ENCODE peak calls at places on chromosome 19, in seven cellular contexts. W, S, K, J, O, R and T are unnamed samples.

GRCh38 chr19:2561895-2562294 is 86.0 kb downstream of the GADD45B start:
- DNase-seq in W (no peak), S (peak), K (peak), J (no peak), O (peak), R (no peak), T (peak)

GRCh38 chr19:1041835-1042685 is 2.2 kb downstream of the ABCA7 start:
- DNase-seq in W (peak), S (no peak), K (no peak), J (peak), O (no peak), R (no peak), T (no peak)

GRCh38 chr19:38693380-38694223 is 46.2 kb downstream of the ACTN4 start:
- DNase-seq in W (no peak), S (peak), K (no peak), J (no peak), O (no peak), R (no peak), T (peak)

GRCh38 chr19:19460258-19460731 is 54.8 kb downstream of the GATAD2A start:
- DNase-seq in W (no peak), S (peak), K (no peak), J (no peak), O (no peak), R (no peak), T (no peak)

GRCh38 chr19:54164369-54165068 is 5.0 kb upstream of the LENG1 start:
- DNase-seq in W (no peak), S (peak), K (peak), J (peak), O (peak), R (no peak), T (no peak)

GRCh38 chr19:13023666-13024065 is 28.4 kb downstream of the NFIX start:
- DNase-seq in W (no peak), S (no peak), K (no peak), J (no peak), O (no peak), R (no peak), T (no peak)

GRCh38 chr19:30117636-30118145 is 175.7 kb downstream of the URI1 start:
- DNase-seq in W (no peak), S (no peak), K (no peak), J (no peak), O (no peak), R (no peak), T (no peak)

GRCh38 chr19:32041681-32042292 is 303.6 kb upstream of the ZNF507 start:
- DNase-seq in W (peak), S (no peak), K (peak), J (peak), O (no peak), R (no peak), T (no peak)

GRCh38 chr19:31513841-31514240 is 164.6 kb upstream of the TSHZ3 start:
- DNase-seq in W (no peak), S (no peak), K (no peak), J (no peak), O (no peak), R (no peak), T (no peak)

GRCh38 chr19:48842744-48843162 is 6.5 kb upstream of the HSD17B14 start:
- DNase-seq in W (no peak), S (peak), K (no peak), J (no peak), O (peak), R (no peak), T (no peak)

GRCh38 chr19:36436531-36436930 is 18.1 kb upstream of the ZFP82 start:
- DNase-seq in W (no peak), S (no peak), K (no peak), J (no peak), O (no peak), R (no peak), T (no peak)

GRCh38 chr19:35704218-35704617 is at the start of gene ZBTB32:
- DNase-seq in W (no peak), S (no peak), K (no peak), J (no peak), O (no peak), R (no peak), T (no peak)

GRCh38 chr19:44847144-44848035 is 1.3 kb downstream of the NECTIN2 start:
- DNase-seq in W (peak), S (no peak), K (no peak), J (peak), O (no peak), R (peak), T (no peak)

GRCh38 chr19:42154471-42155323 is 22.5 kb upstream of the POU2F2 start:
- DNase-seq in W (no peak), S (no peak), K (no peak), J (no peak), O (no peak), R (no peak), T (no peak)

GRCh38 chr19:48544856-48545750 is 6.9 kb upstream of the SULT2B1 start:
- DNase-seq in W (no peak), S (no peak), K (no peak), J (no peak), O (no peak), R (no peak), T (no peak)

GRCh38 chr19:19662866-19663291 is 597 bp downstream of the ATP13A1 start:
- DNase-seq in W (no peak), S (no peak), K (no peak), J (peak), O (no peak), R (no peak), T (no peak)

GRCh38 chr19:35549174-35549788 is 3.9 kb downstream of the TMEM147 start:
- DNase-seq in W (no peak), S (peak), K (peak), J (peak), O (peak), R (no peak), T (peak)

GRCh38 chr19:6014551-6015135 is 36.7 kb upstream of the RANBP3 start:
- DNase-seq in W (no peak), S (peak), K (no peak), J (no peak), O (no peak), R (no peak), T (no peak)

GRCh38 chr19:31969110-31969509 is 376.3 kb upstream of the ZNF507 start:
- DNase-seq in W (no peak), S (no peak), K (no peak), J (no peak), O (no peak), R (no peak), T (no peak)

GRCh38 chr19:42423462-42424344 is 3.5 kb downstream of the LIPE start:
- DNase-seq in W (peak), S (peak), K (peak), J (peak), O (peak), R (peak), T (peak)

GRCh38 chr19:3736106-3736724 is 25.3 kb downstream of the APBA3 start:
- DNase-seq in W (no peak), S (no peak), K (no peak), J (no peak), O (no peak), R (no peak), T (no peak)

GRCh38 chr19:41694831-41695635 is 7.0 kb upstream of the CEACAM7 start:
- DNase-seq in W (no peak), S (peak), K (no peak), J (no peak), O (no peak), R (no peak), T (no peak)

GRCh38 chr19:4524808-4525562 is 6.7 kb upstream of the PLIN4 start:
- DNase-seq in W (peak), S (peak), K (peak), J (no peak), O (peak), R (no peak), T (peak)

GRCh38 chr19:54172764-54173699 is at the start of gene TMC4:
- DNase-seq in W (no peak), S (no peak), K (no peak), J (peak), O (no peak), R (no peak), T (no peak)

GRCh38 chr19:38294090-38294489 is 10.0 kb upstream of the C19orf33 start:
- DNase-seq in W (no peak), S (no peak), K (no peak), J (no peak), O (no peak), R (no peak), T (no peak)

GRCh38 chr19:45231891-45232290 is 13.3 kb downstream of the EXOC3L2 start:
- DNase-seq in W (no peak), S (no peak), K (no peak), J (no peak), O (no peak), R (no peak), T (no peak)

GRCh38 chr19:48928164-48929005 is 5.1 kb upstream of the DHDH start:
- DNase-seq in W (no peak), S (no peak), K (no peak), J (no peak), O (no peak), R (no peak), T (no peak)

GRCh38 chr19:3515891-3516422 is 9.8 kb downstream of the FZR1 start:
- DNase-seq in W (no peak), S (no peak), K (no peak), J (no peak), O (no peak), R (no peak), T (no peak)